ENCODE peak calls at places on chromosome 20, in eight cellular contexts. K is iris pigment epithelial cell; M is stimulated activated CD4-positive, alpha-beta T cell treated with anti-CD3 and anti-CD28 coated beads, Interleukin-2, amount 100 ng/mL, for 24 hours; S is AML-193; Z is stromal cell of bone marrow; Q is stimulated activated CD8-positive, alpha-beta memory T cell treated with anti-CD3 and anti-CD28 coated beads, Interleukin-15, amount 100 ng/mL, for 24 hours; E is omental fat pad; J is colonic mucosa. T is an unnamed sample.

GRCh38 chr20:5316188-5317158 is at the start of gene PROKR2:
- DNase-seq in J (no peak), S (no peak), K (peak; percentile 5), M (peak; percentile 45), Q (no peak), E (no peak), Z (no peak), T (no peak)

GRCh38 chr20:38658879-38659612 is 57.4 kb downstream of the ARHGAP40 start:
- DNase-seq in M (peak; percentile 48), Z (no peak), J (no peak), K (peak; percentile 24), S (no peak), E (no peak), Q (no peak), T (no peak)

GRCh38 chr20:11178946-11179654 is 505.3 kb upstream of the JAG1 start:
- DNase-seq in S (no peak), M (no peak), Q (no peak), E (no peak), J (no peak), Z (no peak), K (peak; percentile 92), T (no peak)

GRCh38 chr20:21048841-21049273 is 57.3 kb downstream of the LINC00237 start:
- DNase-seq in S (peak; percentile 25), J (peak; percentile 54), Q (peak; percentile 21), K (no peak), E (no peak), M (peak; percentile 70), Z (no peak), T (no peak)

GRCh38 chr20:41078329-41078728 is 49.7 kb downstream of the TOP1 start:
- DNase-seq in J (no peak), Z (peak; percentile 39), E (no peak), K (peak; percentile 68), S (no peak), Q (no peak), M (no peak), T (no peak)

GRCh38 chr20:2693996-2694471 is 1.5 kb downstream of the EBF4 start:
- DNase-seq in M (no peak), E (no peak), S (no peak), Q (no peak), Z (no peak), K (no peak), J (no peak), T (no peak)

GRCh38 chr20:54214566-54214965 is 6.7 kb downstream of the PFDN4 start:
- DNase-seq in S (no peak), K (no peak), M (no peak), Q (no peak), J (no peak), Z (no peak), E (no peak), T (no peak)

GRCh38 chr20:44209691-44210421 is 715 bp downstream of the OSER1 start:
- DNase-seq in E (no peak), Q (no peak), Z (no peak), K (peak; percentile 35), M (no peak), S (peak; percentile 27), J (peak; percentile 68), T (no peak)

GRCh38 chr20:11976966-11977365 is 59.3 kb downstream of the BTBD3 start:
- DNase-seq in E (no peak), Z (no peak), J (no peak), M (no peak), Q (no peak), S (no peak), K (peak; percentile 4), T (no peak)